ENCODE peak calls at places on chromosomes 16 and 17, in six cellular contexts. Y is stimulated activated CD8-positive, alpha-beta memory T cell treated with anti-CD3 and anti-CD28 coated beads, Interleukin-15, amount 100 ng/mL, for 24 hours; F is fibroblast of the conjunctiva; H is NAMALWA; S is fibroblast of the aortic adventitia; G is posterior cingulate gyrus. L is an unnamed sample.

GRCh38 chr16:76226481-76226880 is 50.7 kb upstream of the CNTNAP4 start:
- DNase-seq in Y (no peak), F (no peak), S (no peak), H (no peak), G (no peak), L (no peak)

GRCh38 chr17:21132428-21132827 is 5.7 kb downstream of the DHRS7B start:
- DNase-seq in H (no peak), F (no peak), G (no peak), S (no peak), Y (no peak), L (no peak)

GRCh38 chr16:57688987-57689771 is 5.4 kb upstream of the DRC7 start:
- DNase-seq in S (no peak), F (no peak), Y (no peak), G (no peak), H (no peak), L (no peak)

GRCh38 chr16:2874584-2875362 is 8.2 kb upstream of the FLYWCH2 start:
- DNase-seq in H (peak), Y (peak), F (peak), S (peak), G (peak), L (no peak)

GRCh38 chr17:10357768-10358167 is 15.0 kb downstream of the MYH13 start:
- DNase-seq in F (no peak), H (peak), G (no peak), Y (no peak), S (no peak), L (no peak)

GRCh38 chr16:19001788-19002187 is 18.1 kb downstream of the TMC7 start:
- DNase-seq in G (no peak), S (peak), F (peak), H (no peak), Y (no peak), L (peak)

GRCh38 chr17:67602974-67603373 is 114.8 kb upstream of the NOL11 start:
- DNase-seq in F (peak), H (peak), S (peak), Y (no peak), G (no peak), L (no peak)

GRCh38 chr16:81280393-81280792 is 34.4 kb upstream of the GAN start:
- DNase-seq in G (no peak), S (peak), F (no peak), H (no peak), Y (no peak), L (no peak)

GRCh38 chr16:66130296-66130910 is 236.1 kb upstream of the CDH5 start:
- DNase-seq in Y (no peak), S (peak), F (no peak), H (no peak), G (no peak), L (no peak)

GRCh38 chr17:12282056-12282455 is 261.4 kb downstream of the MAP2K4 start:
- DNase-seq in F (no peak), Y (no peak), G (no peak), H (no peak), S (peak), L (no peak)

GRCh38 chr17:41061969-41062368 is 2.1 kb upstream of the KRTAP2-3 start:
- DNase-seq in Y (no peak), H (no peak), S (peak), G (no peak), F (peak), L (no peak)

GRCh38 chr16:49287572-49287971 is 5.9 kb upstream of the CBLN1 start:
- DNase-seq in F (no peak), H (no peak), S (no peak), G (no peak), Y (no peak), L (no peak)

GRCh38 chr17:3730881-3731429 is 7.3 kb downstream of the HASPIN start:
- DNase-seq in G (no peak), Y (no peak), S (peak), F (no peak), H (no peak), L (no peak)

GRCh38 chr17:40338058-40338457 is 26.5 kb downstream of the GJD3 start:
- DNase-seq in S (no peak), G (no peak), H (no peak), Y (no peak), F (no peak), L (no peak)

L was measured in amygdala.